ENCODE peak calls at places on chromosomes 7 and 10, in four cellular contexts. One of them, this sample, is unnamed.

GRCh38 chr7:141409911-141410329 is 141.3 kb upstream of the AGK start:
- DNase-seq in uterus: no peak
- DNase-seq in IMR-90: no peak
- DNase-seq in ovary: no peak
- DNase-seq in this sample: no peak

GRCh38 chr7:78038465-78039080 is 240.0 kb downstream of the PHTF2 start:
- DNase-seq in uterus: no peak
- DNase-seq in IMR-90: no peak
- DNase-seq in ovary: no peak
- DNase-seq in this sample: no peak

GRCh38 chr10:43304687-43305333 is 37.9 kb upstream of the RASGEF1A start:
- DNase-seq in uterus: peak
- DNase-seq in IMR-90: peak
- DNase-seq in ovary: peak
- DNase-seq in this sample: no peak

GRCh38 chr7:50456371-50457123 is 6.4 kb upstream of the FIGNL1 start:
- DNase-seq in uterus: no peak
- DNase-seq in IMR-90: no peak
- DNase-seq in ovary: no peak
- DNase-seq in this sample: peak

GRCh38 chr10:69883256-69883655 is 81.5 kb downstream of the COL13A1 start:
- DNase-seq in uterus: no peak
- DNase-seq in IMR-90: no peak
- DNase-seq in ovary: no peak
- DNase-seq in this sample: no peak

GRCh38 chr10:90960355-90960814 is 39.5 kb upstream of the ANKRD1 start:
- DNase-seq in uterus: no peak
- DNase-seq in IMR-90: peak
- DNase-seq in ovary: no peak
- DNase-seq in this sample: no peak

GRCh38 chr7:149457766-149458165 is 3.1 kb downstream of the ZNF777 start:
- DNase-seq in uterus: no peak
- DNase-seq in IMR-90: no peak
- DNase-seq in ovary: no peak
- DNase-seq in this sample: no peak

GRCh38 chr7:107726356-107727130 is 17.4 kb upstream of the CBLL1 start:
- DNase-seq in uterus: no peak
- DNase-seq in IMR-90: no peak
- DNase-seq in ovary: no peak
- DNase-seq in this sample: no peak

GRCh38 chr7:12111461-12112405 is 99.4 kb upstream of the TMEM106B start:
- DNase-seq in uterus: peak
- DNase-seq in IMR-90: no peak
- DNase-seq in ovary: peak
- DNase-seq in this sample: no peak

GRCh38 chr7:76515999-76516443 is 5.7 kb downstream of the UPK3B start:
- DNase-seq in uterus: no peak
- DNase-seq in IMR-90: peak
- DNase-seq in ovary: peak
- DNase-seq in this sample: peak

DNA sequence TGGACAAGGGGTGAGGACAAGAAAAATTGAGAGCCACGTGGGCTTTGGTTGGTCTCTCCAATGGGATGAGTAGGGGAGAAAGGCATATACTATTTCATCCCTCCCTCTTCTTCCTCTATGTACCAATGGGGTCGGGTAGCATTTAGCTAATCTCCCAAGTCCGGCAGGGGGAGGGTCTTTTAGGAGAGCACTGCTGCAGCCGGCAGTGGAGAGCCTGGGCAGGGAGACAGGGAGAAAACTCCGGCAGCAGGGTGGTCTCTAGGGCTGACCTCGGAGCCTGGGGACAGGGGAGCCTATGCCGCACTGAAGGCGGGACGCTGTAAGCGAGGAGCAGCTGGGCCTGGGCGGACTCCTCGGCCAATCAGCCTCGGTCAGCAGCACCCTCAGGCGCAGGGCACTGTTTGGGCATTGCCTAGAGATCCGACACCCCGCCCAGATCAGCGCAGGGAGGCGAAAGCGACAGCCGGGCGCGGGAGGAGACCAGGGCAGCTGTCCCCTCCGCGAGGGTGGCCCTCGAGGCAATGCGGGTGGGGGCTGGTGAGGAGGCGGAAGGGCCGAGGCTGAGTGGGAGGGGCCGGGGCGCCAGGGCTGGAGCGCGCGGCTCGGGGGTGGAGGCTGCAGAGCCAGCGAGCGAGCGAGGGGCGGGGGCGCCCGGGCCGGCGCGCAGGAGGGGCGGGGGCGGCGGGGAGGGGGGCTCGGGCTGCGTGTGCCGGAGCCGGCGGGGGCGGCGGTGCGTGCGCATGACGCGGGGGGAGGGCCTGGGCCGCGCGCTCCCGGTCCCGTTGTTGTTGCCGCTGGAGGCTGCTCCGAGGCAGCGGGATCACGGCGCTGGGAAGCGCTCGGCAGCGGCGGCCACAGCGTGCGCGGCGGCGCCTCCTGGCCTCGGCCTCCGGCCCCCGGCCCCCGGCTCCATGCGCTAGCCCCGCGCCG is at the start of gene AGAP3:
- DNase-seq in uterus: peak
- DNase-seq in IMR-90: peak
- DNase-seq in ovary: peak
- DNase-seq in this sample: peak
- TF ChIP-seq POLR2A in uterus: peak
- TF ChIP-seq POLR2A in IMR-90: peak
- TF ChIP-seq POLR2A in ovary: no peak
- TF ChIP-seq POLR2A in this sample: peak

GRCh38 chr7:133295484-133295883 is 42.6 kb downstream of the EXOC4 start:
- DNase-seq in uterus: no peak
- DNase-seq in IMR-90: no peak
- DNase-seq in ovary: no peak
- DNase-seq in this sample: no peak

GRCh38 chr7:133297093-133297492 is 44.2 kb downstream of the EXOC4 start:
- DNase-seq in uterus: no peak
- DNase-seq in IMR-90: no peak
- DNase-seq in ovary: no peak
- DNase-seq in this sample: no peak

GRCh38 chr7:133290676-133291332 is 37.9 kb downstream of the EXOC4 start:
- DNase-seq in uterus: no peak
- DNase-seq in IMR-90: peak
- DNase-seq in ovary: no peak
- DNase-seq in this sample: no peak

GRCh38 chr7:133293390-133294110 is 40.7 kb downstream of the EXOC4 start:
- DNase-seq in uterus: no peak
- DNase-seq in IMR-90: no peak
- DNase-seq in ovary: no peak
- DNase-seq in this sample: no peak

DNA sequence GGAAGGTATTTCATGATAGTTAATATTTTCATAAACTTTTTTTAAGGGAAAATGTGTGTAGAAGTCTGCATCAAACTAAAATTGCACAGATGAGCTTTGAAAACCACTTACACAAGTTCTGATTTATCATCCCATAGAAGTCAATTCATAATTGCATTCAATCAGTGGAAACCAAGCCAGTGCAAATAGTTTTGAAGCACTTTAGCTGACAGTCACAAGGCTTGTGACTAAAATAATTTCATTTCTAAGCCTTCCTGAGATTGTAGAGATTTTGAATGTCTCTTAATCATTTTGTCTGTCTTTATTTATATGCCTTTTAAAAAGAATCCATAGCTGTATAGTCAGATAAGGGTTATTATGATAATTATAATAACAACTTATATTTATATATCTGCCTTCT is 41.4 kb downstream of the EXOC4 start:
- DNase-seq in uterus: no peak
- DNase-seq in IMR-90: no peak
- DNase-seq in ovary: no peak
- DNase-seq in this sample: no peak
- TF ChIP-seq POLR2A in uterus: no peak
- TF ChIP-seq POLR2A in IMR-90: no peak
- TF ChIP-seq POLR2A in ovary: no peak
- TF ChIP-seq POLR2A in this sample: no peak

DNA sequence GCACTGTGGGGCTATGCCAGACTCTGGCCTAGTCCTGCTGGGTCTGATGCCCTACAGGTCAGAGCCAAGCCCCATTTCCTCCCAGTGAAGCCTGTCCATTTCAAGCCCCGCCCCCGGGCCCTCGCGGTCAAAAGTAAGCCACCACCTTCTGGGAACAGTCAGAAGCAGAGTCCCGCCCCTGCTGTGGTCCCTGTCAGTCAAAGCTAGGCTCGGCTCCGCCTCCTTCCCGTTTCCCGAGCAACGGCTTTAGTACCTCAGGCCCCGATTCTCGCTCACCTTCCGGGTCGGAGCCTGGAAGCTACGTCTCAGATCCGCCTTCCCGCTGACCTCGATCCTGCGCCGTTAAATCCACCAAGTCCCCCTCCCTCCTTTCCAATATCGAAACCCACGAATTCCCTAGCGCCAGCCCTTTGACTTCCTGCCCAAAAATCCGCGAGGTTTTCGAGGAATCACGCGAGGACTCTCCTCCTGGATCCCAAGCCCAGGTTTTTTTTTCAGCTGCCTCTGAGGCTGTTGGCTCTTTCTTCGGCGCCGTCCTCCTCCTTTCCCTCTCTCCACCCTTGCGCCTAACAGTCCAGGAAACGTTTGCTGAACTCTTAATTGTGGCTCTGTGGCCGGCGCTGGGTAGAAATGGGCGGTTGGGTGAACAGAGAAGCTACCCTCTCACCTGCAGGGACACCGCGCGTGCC is 11.8 kb downstream of the SFXN3 start:
- DNase-seq in uterus: peak
- DNase-seq in IMR-90: peak
- DNase-seq in ovary: peak
- DNase-seq in this sample: peak
- TF ChIP-seq POLR2A in uterus: no peak
- TF ChIP-seq POLR2A in IMR-90: no peak
- TF ChIP-seq POLR2A in ovary: peak
- TF ChIP-seq POLR2A in this sample: peak

DNA sequence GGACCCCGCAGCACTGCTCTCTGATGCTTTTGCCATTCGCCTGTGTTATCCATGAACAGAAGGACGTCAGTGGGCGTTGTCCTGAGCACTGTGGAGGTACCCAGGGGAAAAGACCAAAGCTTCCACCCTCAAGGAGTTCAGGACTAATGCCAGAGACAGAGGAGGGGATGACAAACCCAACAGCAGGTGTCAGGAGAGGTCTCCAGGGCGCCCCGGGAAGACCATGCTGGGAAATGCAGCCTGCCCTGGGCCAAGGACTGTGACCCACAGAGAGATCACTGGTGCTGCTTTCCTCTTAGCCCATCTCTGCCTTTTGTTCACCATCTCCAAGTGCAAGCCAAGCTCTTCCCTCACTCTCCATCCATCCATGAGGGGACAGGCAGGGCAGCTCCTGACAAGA is 166.8 kb upstream of the PFKP start:
- DNase-seq in uterus: no peak
- DNase-seq in IMR-90: no peak
- DNase-seq in ovary: no peak
- DNase-seq in this sample: no peak
- TF ChIP-seq POLR2A in uterus: no peak
- TF ChIP-seq POLR2A in IMR-90: no peak
- TF ChIP-seq POLR2A in ovary: no peak
- TF ChIP-seq POLR2A in this sample: no peak

DNA sequence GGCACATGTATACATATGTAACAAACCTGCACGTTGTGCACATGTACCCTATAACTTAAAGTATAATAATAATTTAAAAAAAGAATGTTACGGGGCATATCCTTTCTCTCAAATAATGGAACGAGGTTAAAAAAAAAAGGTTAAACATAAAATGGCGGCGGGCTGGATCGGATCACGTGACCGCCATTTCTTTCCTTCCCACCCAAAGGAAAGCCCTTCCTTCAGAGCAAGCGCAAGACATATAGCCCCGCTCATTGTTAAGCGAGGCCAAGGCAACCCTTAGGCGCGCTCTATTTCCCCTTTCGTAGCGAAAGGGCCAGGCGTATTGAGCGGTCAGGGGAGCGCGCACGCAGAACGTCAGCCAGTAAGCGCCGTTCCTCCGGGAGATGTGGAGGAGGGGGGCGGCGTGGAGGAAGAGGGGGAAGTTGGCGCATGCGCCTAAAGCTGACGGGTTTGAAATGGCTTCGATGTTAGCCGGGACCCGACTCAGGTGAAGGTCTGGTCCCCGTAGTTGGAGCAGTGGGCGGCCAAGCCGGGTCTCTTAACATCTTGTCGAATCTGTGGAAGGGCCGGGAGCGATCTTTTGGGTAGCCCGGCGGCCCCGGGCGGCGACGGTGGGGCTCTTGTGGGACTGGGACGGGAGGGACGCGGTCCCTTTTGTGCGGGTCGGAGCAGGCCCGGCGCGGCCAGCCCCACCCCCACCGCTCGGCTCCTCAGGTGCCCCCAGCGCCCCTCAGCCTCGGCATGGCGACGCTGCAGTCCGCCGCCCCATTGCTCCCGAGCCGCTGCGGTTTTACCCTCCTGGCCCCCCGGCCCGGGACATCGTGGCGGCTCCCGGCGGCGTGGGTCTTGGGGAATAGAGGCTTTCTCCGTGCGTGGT is at the start of gene CCAR1:
- DNase-seq in uterus: peak
- DNase-seq in IMR-90: peak
- DNase-seq in ovary: peak
- DNase-seq in this sample: peak
- TF ChIP-seq POLR2A in uterus: peak
- TF ChIP-seq POLR2A in IMR-90: peak
- TF ChIP-seq POLR2A in ovary: peak
- TF ChIP-seq POLR2A in this sample: peak

DNA sequence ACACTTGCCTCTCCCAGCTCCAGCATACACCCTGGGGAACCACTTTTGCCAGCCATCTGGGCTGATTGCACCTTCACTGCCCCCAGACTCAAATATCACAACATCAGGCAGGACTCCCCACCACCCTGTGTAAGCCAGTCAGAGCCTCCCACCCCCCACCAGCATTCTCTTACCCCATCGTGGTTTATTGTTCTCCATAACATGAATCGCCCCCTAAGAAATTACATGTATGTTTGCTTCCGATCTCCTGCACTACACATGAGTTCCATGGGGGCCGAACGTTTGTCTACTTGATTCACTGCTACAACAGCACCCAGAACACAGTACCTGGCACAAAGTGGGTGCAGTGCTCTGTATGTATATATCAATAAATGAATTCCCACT is 39.4 kb downstream of the CREB3L2 start:
- DNase-seq in uterus: no peak
- DNase-seq in IMR-90: no peak
- DNase-seq in ovary: no peak
- DNase-seq in this sample: no peak
- TF ChIP-seq POLR2A in uterus: no peak
- TF ChIP-seq POLR2A in IMR-90: no peak
- TF ChIP-seq POLR2A in ovary: no peak
- TF ChIP-seq POLR2A in this sample: no peak

GRCh38 chr7:13990984-13991790 is 1.7 kb upstream of the ETV1 start:
- DNase-seq in uterus: peak
- DNase-seq in IMR-90: peak
- DNase-seq in ovary: peak
- DNase-seq in this sample: peak
- TF ChIP-seq POLR2A in uterus: peak
- TF ChIP-seq POLR2A in IMR-90: peak
- TF ChIP-seq POLR2A in ovary: no peak
- TF ChIP-seq POLR2A in this sample: no peak

This sample was measured in erythroblast.